ENCODE peak calls at places on chromosomes 5 and 9, in six cellular contexts. B is sigmoid colon, Y is right lobe of liver, O is thoracic aorta, G is lung, E is uterus. T is an unnamed sample. For H3K27me3, the result is how much of the 10 kb centered on the place peaks cover.

GRCh38 chr9:74824654-74825053 is 63.1 kb downstream of the TRPM6 start:
- DNase-seq in B (no peak), Y (no peak), O (no peak), G (no peak), E (no peak), T (no peak)

GRCh38 chr5:171143171-171143570 is 165.9 kb upstream of the TLX3 start:
- DNase-seq in B (no peak), Y (no peak), O (no peak), G (no peak), E (no peak), T (no peak)

GRCh38 chr5:122077451-122078115 is 476 bp downstream of the LOX start:
- DNase-seq in B (peak), Y (no peak), O (no peak), G (no peak), E (peak), T (no peak)

GRCh38 chr9:124187311-124187710 is 70.4 kb upstream of the NEK6 start:
- DNase-seq in B (no peak), Y (no peak), O (no peak), G (no peak), E (no peak), T (no peak)

GRCh38 chr5:167688331-167688730 is 603.1 kb upstream of the WWC1 start:
- DNase-seq in B (no peak), Y (no peak), O (no peak), G (no peak), E (no peak), T (no peak)

GRCh38 chr5:140611020-140611521 is 21.9 kb downstream of the CD14 start:
- DNase-seq in B (no peak), Y (no peak), O (no peak), G (no peak), E (no peak), T (no peak)

GRCh38 chr5:115377468-115378217 is 81.2 kb upstream of the CCDC112 start:
- DNase-seq in B (no peak), Y (no peak), O (no peak), G (no peak), E (no peak), T (peak)

GRCh38 chr5:150301901-150302300 is 804 bp downstream of the ARSI start:
- DNase-seq in B (no peak), Y (no peak), O (no peak), G (no peak), E (no peak), T (no peak)

GRCh38 chr5:33343661-33344327 is 97.0 kb upstream of the TARS1 start:
- DNase-seq in B (no peak), Y (no peak), O (no peak), G (no peak), E (no peak), T (peak)

GRCh38 chr5:162248107-162248713 is 180.6 kb downstream of the GABRG2 start:
- DNase-seq in B (no peak), Y (no peak), O (no peak), G (no peak), E (no peak), T (no peak)

GRCh38 chr5:164353155-164353554 is 847.7 kb downstream of the MAT2B start:
- DNase-seq in B (no peak), Y (no peak), O (no peak), G (no peak), E (no peak), T (no peak)

GRCh38 chr9:137064880-137065164 is 5.5 kb downstream of the SAPCD2 start:
- DNase-seq in B (no peak), Y (no peak), O (no peak), G (no peak), E (no peak), T (no peak)

GRCh38 chr9:135498381-135499126 is 1.9 kb upstream of the MRPS2 start:
- DNase-seq in B (peak), Y (peak), O (no peak), G (no peak), E (no peak), T (no peak)

GRCh38 chr5:66898241-66899039 is 298.2 kb downstream of the CD180 start:
- DNase-seq in B (no peak), Y (no peak), O (no peak), G (no peak), E (no peak), T (no peak)

GRCh38 chr9:133509179-133510083 is 15.3 kb downstream of the MYMK start:
- DNase-seq in B (no peak), Y (peak), O (no peak), G (no peak), E (no peak), T (no peak)

GRCh38 chr9:134645607-134646365 is 4.2 kb downstream of the COL5A1 start:
- DNase-seq in B (no peak), Y (no peak), O (no peak), G (no peak), E (no peak), T (no peak)

GRCh38 chr5:149271717-149272558 is at the start of gene AFAP1L1:
- DNase-seq in B (peak), Y (peak), O (no peak), G (peak), E (peak), T (no peak)

GRCh38 chr5:54590824-54591223 is 73.3 kb downstream of the SNX18 start:
- DNase-seq in B (no peak), Y (no peak), O (no peak), G (no peak), E (no peak), T (no peak)

GRCh38 chr5:73363911-73364730 is 84.5 kb downstream of the FOXD1 start:
- DNase-seq in B (no peak), Y (no peak), O (no peak), G (no peak), E (no peak), T (peak)
- TF ChIP-seq CTCF in B (no peak), Y (no peak), O (no peak), G (no peak), E (no peak), T (peak)

GRCh38 chr9:121566401-121567141 is 66.9 kb upstream of the GGTA1 start:
- DNase-seq in B (peak), Y (no peak), O (peak), G (no peak), E (peak), T (no peak)

GRCh38 chr9:121568541-121569265 is 69.1 kb upstream of the GGTA1 start:
- DNase-seq in B (peak), Y (peak), O (no peak), G (no peak), E (peak), T (no peak)

GRCh38 chr9:121568101-121568460 is 68.4 kb upstream of the GGTA1 start:
- DNase-seq in B (no peak), Y (no peak), O (no peak), G (no peak), E (peak), T (no peak)

GRCh38 chr9:121569266-121569648 is 69.6 kb upstream of the GGTA1 start:
- DNase-seq in B (no peak), Y (no peak), O (no peak), G (no peak), E (no peak), T (no peak)

DNA sequence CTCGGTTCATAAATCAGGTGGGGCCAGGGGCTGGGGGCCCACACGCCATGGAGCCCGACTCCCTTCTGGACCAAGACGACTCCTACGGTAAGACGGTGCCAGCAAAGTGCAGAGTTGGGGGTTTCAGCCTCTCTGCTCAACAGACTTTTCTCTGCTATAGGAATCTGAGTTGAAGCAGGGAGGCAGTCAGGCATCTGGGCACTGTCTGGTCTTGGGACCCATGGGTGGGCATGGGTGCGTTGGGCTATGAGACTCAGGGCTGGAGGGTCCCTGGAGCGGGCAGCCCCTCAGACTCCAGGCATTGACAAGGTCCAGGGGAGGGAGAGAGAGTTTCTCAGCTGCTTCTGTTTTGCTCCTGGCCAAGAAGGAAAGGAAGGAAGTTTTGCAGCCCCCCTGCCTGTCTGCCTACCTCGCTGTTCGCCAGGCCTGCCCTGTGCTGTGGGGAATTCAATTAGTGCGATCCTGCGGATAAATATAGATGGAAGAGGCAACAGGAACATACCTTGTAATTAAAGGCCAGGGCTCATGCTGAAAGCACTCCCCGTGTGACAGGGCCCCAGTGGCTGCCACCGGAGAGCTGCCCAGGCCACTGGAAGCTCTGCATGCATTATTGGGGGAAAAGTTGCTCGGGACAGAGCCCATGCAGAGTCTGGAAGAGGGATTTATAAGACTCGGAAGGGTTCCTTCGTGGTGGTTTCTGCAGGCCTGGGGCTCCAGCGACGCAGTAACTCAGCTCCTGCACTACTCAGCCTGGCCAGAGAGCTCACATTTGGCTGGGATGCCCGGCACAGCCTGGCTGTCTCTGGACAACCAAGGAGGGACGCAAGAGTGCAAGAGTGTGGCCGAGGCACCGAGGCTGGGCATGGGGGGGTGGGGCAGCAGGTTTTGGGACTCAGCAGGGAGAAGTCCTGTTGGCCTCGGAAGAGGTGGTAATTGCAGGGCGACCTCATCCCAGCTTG is 67.8 kb upstream of the GGTA1 start:
- DNase-seq in B (peak), Y (no peak), O (no peak), G (no peak), E (peak), T (no peak)
- H3K4me3 ChIP-seq in B (peak), Y (no peak), O (peak), G (no peak), E (peak), T (peak)

GRCh38 chr5:35026941-35027340 is 20.8 kb downstream of the AGXT2 start:
- DNase-seq in B (no peak), Y (peak), O (no peak), G (no peak), E (no peak), T (no peak)
- H3K27me3 ChIP-seq in B (under half), Y (under half), O (under half), G (under half), E (under half), T (under half)

DNA sequence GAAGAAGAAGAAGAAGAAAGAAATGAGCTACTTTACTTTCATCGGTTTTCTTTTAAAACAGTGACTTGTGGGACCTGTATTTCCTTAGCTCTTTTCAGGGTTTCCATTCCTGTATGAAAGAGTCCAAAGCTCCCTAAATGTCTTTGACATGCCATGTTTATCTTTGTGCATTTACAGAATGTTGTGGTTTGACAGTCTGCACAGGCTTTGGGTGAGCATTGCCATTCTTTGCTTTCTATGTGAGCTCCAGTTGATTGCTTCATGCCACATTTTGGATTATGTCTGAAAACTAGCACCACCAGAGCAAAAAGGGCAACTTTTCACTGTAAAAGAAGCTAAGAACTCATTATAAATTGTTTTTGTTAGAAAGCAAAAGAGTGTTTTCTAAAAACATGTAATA is 733.4 kb downstream of the TLE4 start:
- DNase-seq in B (no peak), Y (no peak), O (no peak), G (no peak), E (no peak), T (no peak)
- TF ChIP-seq CTCF in B (no peak), Y (no peak), O (no peak), G (no peak), E (no peak), T (no peak)

DNA sequence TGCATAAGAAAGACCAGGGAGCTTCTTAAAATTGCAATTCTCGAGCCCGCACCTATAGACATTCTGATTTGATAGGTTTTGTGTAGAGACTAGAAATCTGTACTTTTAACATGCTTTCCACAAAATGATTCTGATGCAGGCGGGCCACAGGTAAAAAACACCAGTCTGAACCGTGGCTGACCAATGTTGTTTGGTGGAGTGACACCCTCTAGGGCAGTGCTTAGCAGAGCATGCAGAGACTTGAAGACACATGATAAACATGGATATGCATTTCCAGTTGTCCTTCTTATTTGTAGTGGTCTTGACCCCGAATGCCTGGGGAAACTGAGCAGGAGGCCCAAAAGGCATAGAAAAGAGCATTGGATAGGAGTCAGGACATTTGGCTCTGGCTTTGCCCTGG is 10.5 kb upstream of the COL15A1 start:
- DNase-seq in B (no peak), Y (no peak), O (no peak), G (no peak), E (no peak), T (no peak)
- H3K4me3 ChIP-seq in B (no peak), Y (no peak), O (no peak), G (no peak), E (no peak), T (no peak)

GRCh38 chr9:138103824-138104206 is 226.2 kb downstream of the CACNA1B start:
- DNase-seq in B (peak), Y (no peak), O (no peak), G (peak), E (no peak), T (no peak)

GRCh38 chr9:138100711-138101349 is 223.2 kb downstream of the CACNA1B start:
- DNase-seq in B (no peak), Y (no peak), O (no peak), G (no peak), E (peak), T (no peak)

GRCh38 chr9:138101444-138102234 is 224.1 kb downstream of the CACNA1B start:
- DNase-seq in B (no peak), Y (no peak), O (no peak), G (no peak), E (no peak), T (no peak)

GRCh38 chr9:138103111-138103823 is 225.7 kb downstream of the CACNA1B start:
- DNase-seq in B (no peak), Y (no peak), O (no peak), G (no peak), E (no peak), T (no peak)

DNA sequence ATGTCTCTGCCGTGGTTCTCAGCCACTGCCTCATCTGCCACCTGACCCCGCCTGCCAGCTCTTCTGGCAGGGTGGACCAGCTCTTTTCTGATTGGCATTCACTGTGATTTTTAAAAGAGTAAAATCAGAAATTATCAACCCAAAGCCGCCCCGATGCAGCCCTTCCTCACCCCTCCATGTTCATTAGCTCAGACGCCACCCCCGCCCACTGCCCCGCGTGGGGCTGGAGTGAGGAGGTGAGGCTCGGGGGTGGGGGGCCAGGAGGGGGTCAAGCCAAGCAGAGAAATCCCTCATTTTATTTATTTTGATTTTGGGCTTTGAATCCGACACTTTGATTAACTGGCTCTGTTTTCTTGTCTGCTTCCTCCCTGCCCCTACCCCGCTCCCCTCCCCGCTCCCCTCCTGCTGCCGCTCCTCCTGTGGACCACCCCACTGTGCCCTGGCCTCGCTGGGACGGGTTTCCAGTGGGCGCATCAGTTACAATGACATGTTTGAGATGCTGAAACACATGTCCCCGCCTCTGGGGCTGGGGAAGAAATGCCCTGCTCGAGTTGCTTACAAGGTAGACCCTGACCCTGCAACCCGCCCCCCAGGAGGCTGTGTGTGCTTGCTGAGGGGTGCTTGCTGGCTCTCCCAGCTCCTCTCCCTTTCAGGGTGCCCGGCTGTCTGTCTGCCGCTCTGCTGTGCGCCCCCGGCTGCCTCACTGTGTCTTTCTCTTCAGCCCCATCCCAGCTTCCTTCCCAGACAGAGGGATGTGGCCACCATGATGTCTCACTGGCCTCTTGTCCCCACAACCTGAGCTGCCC is 224.9 kb downstream of the CACNA1B start:
- DNase-seq in B (peak), Y (no peak), O (no peak), G (no peak), E (no peak), T (no peak)
- H3K27me3 ChIP-seq in B (under half), Y (under half), O (under half), G (under half), E (under half), T (under half)

GRCh38 chr5:82694886-82695285 is 382.3 kb downstream of the TMEM167A start:
- DNase-seq in B (no peak), Y (no peak), O (no peak), G (no peak), E (no peak), T (no peak)

GRCh38 chr5:82699737-82700136 is 377.5 kb downstream of the TMEM167A start:
- DNase-seq in B (no peak), Y (no peak), O (no peak), G (no peak), E (no peak), T (no peak)
- TF ChIP-seq CTCF in B (no peak), Y (no peak), O (no peak), G (no peak), E (no peak), T (no peak)

DNA sequence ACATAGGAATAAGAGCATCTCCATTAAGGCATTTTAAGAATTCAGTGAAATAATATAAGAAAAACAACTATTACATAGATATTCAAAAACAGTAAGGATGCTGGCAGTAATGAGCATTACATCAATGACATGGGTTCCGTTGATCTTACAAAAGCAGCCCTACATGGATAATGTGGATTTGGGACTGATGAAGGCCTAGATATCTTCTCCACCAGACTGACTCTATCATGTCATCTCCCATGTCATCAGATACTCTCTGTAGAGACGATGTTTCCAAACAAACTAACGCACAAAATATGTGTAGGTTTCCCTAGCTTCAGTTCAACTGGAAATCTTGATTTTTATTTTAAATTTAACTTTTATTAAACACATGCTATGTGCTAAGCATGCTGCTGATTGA is 3.6 kb downstream of the LURAP1L start:
- DNase-seq in B (no peak), Y (no peak), O (no peak), G (no peak), E (no peak), T (no peak)
- H3K4me3 ChIP-seq in B (peak), Y (peak), O (peak), G (no peak), E (no peak), T (no peak)

DNA sequence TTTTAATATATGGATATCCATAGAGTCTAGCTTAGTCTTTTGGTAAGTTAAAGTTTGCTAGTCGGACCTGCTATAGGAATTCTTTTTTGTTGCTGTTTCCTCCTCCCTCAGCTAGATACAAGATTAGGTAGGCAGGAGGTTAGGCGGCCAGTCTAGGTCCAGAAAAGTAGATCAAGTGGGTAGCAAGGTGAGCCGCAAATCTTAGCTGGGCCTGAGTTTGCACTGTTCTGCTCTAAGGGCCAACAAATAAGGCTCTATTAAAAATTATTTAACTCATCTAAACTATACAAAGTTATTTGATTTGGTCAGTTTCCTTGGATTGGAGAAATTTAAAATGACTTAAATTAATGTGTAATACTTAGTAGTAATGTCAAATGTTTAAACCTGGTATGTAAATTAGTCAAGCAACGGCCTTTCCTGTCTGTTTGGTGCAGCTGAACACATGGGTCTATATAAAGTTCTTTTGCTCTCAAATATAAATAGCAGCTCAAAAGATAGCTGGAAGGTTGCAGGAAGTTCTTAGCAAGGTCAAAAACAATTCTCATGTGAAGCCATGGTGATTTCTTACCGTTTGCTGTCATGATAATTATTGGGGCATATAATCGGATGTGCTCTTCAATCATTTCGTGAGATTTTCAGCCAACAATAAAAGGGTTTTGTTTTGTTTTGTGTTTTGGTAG is 72.0 kb downstream of the PRKACG start:
- DNase-seq in B (no peak), Y (no peak), O (no peak), G (no peak), E (no peak), T (no peak)
- H3K27me3 ChIP-seq in B (under half), Y (under half), O (under half), G (under half), E (under half), T (under half)

T was measured in BJ.